ENCODE peak calls at places on chromosomes 2 and 18, in seven cellular contexts. V is body of pancreas, X is HCT116, N is kidney epithelial cell, D is mesendoderm, F is cardiac muscle cell, Q is GM06990. R is an unnamed sample.

GRCh38 chr2:182229288-182229687 is 197.5 kb downstream of the PDE1A start:
- DNase-seq in D (no peak), X (no peak), F (no peak), N (no peak), Q (no peak), V (no peak), R (no peak)

GRCh38 chr2:50872543-50872942 is 159.4 kb downstream of the NRXN1 start:
- DNase-seq in N (no peak), V (no peak), X (peak; percentile 1), F (no peak), Q (no peak), D (peak; percentile 36), R (no peak)

GRCh38 chr2:240124651-240125030 is 11.5 kb downstream of the COPS9 start:
- DNase-seq in X (no peak), Q (no peak), V (no peak), D (no peak), N (no peak), F (no peak), R (peak; percentile 3)

GRCh38 chr18:58221060-58221725 is 177.2 kb downstream of the NEDD4L start:
- DNase-seq in Q (no peak), N (peak; percentile 92), X (peak; percentile 90), V (peak; percentile 80), D (peak; percentile 98), F (peak; percentile 39), R (no peak)

GRCh38 chr2:152825834-152826233 is 107.4 kb downstream of the ARL6IP6 start:
- DNase-seq in D (no peak), F (peak; percentile 22), Q (no peak), X (no peak), V (no peak), N (no peak), R (no peak)

GRCh38 chr2:234761910-234762309 is 189.9 kb upstream of the SH3BP4 start:
- DNase-seq in F (peak; percentile 16), V (no peak), D (no peak), X (no peak), N (peak; percentile 25), Q (no peak), R (no peak)

GRCh38 chr18:41391616-41392610 is 563.1 kb upstream of the PIK3C3 start:
- DNase-seq in N (peak; percentile 12), D (peak; percentile 79), Q (peak; percentile 13), F (peak; percentile 85), X (no peak), V (peak; percentile 48), R (peak; percentile 82)

GRCh38 chr2:234444888-234445287 is 52.0 kb downstream of the ARL4C start:
- DNase-seq in X (no peak), F (peak; percentile 70), D (no peak), Q (peak; percentile 48), N (peak; percentile 58), V (no peak), R (no peak)

GRCh38 chr2:179677148-179677688 is 184.2 kb downstream of the ZNF385B start:
- DNase-seq in X (no peak), V (no peak), F (no peak), D (no peak), Q (no peak), N (no peak), R (peak; percentile 20)
- H3K4me3 ChIP-seq in X (no peak overlapping the region), V (no peak overlapping the region), F (no peak overlapping the region), D (no peak overlapping the region), Q (no peak overlapping the region), N (no peak overlapping the region), R (no peak overlapping the region)

GRCh38 chr2:122117371-122117770 is 361.9 kb downstream of the TSN start:
- DNase-seq in D (no peak), V (no peak), X (no peak), F (no peak), N (no peak), Q (no peak), R (no peak)

GRCh38 chr2:122112633-122113032 is 357.2 kb downstream of the TSN start:
- DNase-seq in Q (no peak), F (no peak), X (no peak), N (no peak), V (no peak), D (no peak), R (no peak)

DNA sequence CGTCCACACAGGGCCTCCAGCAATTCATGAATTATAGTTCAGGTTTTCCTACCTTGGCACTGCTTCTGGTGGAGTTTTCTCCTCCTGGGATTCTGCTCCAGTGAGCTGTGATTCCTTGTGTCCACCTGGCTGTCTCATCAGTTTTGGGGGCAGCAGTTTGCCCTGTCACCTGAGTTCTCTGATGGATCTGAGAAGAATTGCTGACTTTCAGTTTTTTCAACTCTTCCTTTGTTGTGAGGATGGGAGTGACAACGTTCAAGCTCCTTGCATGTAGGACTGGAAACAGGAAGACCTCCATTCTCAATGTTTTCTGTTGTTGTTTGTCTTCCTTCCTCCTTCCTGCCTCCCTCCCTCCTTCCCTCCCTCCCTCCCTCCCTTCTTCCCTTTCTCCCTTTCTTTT is 359.0 kb downstream of the TSN start:
- DNase-seq in Q (no peak), V (no peak), X (no peak), D (no peak), N (no peak), F (no peak), R (no peak)
- H3K4me3 ChIP-seq in Q (no peak overlapping the region), V (no peak overlapping the region), X (no peak overlapping the region), D (no peak overlapping the region), N (no peak overlapping the region), F (no peak overlapping the region), R (no peak overlapping the region)

GRCh38 chr18:23334569-23334968 is 118.5 kb upstream of the RIOK3 start:
- DNase-seq in N (no peak), X (no peak), F (no peak), V (no peak), D (no peak), Q (no peak), R (no peak)

GRCh38 chr18:23331091-23331920 is 121.8 kb upstream of the RIOK3 start:
- DNase-seq in F (no peak), Q (no peak), X (no peak), D (peak; percentile 73), N (no peak), V (peak; percentile 81), R (no peak)

GRCh38 chr18:23332356-23332755 is 120.7 kb upstream of the RIOK3 start:
- DNase-seq in N (no peak), Q (no peak), D (no peak), V (no peak), F (no peak), X (no peak), R (no peak)

GRCh38 chr18:23333827-23334226 is 119.3 kb upstream of the RIOK3 start:
- DNase-seq in X (no peak), V (no peak), N (no peak), D (no peak), Q (no peak), F (no peak), R (no peak)

DNA sequence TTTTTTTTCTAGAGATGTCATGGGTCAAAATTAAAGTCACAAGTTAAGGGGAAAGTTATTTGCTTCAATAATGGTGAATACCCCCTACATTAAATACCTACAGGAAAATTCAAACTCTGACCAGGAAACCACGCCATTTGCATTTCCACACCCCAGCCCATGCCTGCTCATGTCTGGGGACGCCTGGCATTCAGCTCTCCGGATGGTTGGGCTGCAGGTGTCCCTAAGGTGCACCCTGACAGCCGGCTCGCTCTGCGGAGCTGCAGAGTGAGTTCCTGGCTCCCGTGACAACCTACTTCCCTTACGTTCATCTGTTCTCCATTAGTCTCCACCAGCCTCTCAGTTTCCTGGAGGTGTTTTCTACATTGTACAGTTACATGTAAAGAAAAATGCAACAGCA is 122.7 kb upstream of the RIOK3 start:
- DNase-seq in X (no peak), Q (peak; percentile 47), F (no peak), D (no peak), N (no peak), V (no peak), R (no peak)
- H3K4me3 ChIP-seq in X (no peak overlapping the region), Q (no peak overlapping the region), F (no peak overlapping the region), D (no peak overlapping the region), N (no peak overlapping the region), V (no peak overlapping the region), R (no peak overlapping the region)

DNA sequence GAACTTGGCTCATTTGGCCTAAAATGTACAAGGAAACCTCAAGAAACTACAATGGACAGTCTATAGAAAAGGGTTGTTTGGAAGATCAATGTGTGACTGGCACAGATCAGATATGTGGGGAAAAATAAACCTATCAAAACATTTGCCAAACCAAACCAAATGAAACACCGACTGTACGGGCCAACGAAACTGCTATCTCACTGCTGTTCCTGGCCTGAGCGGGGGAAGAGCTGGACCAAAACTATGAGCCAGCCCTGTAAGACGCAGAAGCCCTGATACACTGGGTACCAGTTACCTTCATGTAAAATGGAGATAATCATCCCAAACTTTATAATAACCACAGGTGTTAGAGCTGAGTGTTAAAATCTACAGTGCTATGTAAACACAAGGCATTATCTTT is 11.7 kb downstream of the CDC42EP3 start:
- DNase-seq in F (no peak), D (no peak), X (no peak), N (no peak), Q (no peak), V (no peak), R (no peak)
- H3K4me3 ChIP-seq in F (no peak overlapping the region), D (no peak overlapping the region), X (no peak overlapping the region), N (no peak overlapping the region), Q (no peak overlapping the region), V (no peak overlapping the region), R (no peak overlapping the region)

GRCh38 chr2:107738268-107738667 is 88.4 kb upstream of the RGPD4 start:
- DNase-seq in X (no peak), F (no peak), V (peak; percentile 5), D (no peak), Q (no peak), N (peak; percentile 41), R (no peak)
- H3K4me3 ChIP-seq in X (no peak overlapping the region), F (no peak overlapping the region), V (no peak overlapping the region), D (no peak overlapping the region), Q (no peak overlapping the region), N (no peak overlapping the region), R (no peak overlapping the region)

GRCh38 chr2:113240150-113240914 is 38.4 kb downstream of the PAX8 start:
- DNase-seq in X (peak; percentile 55), Q (no peak), F (peak; percentile 94), V (peak; percentile 90), D (no peak), N (no peak), R (no peak)
- H3K4me3 ChIP-seq in X (no peak overlapping the region), Q (no peak overlapping the region), F (no peak overlapping the region), V (no peak overlapping the region), D (no peak overlapping the region), N (no peak overlapping the region), R (no peak overlapping the region)